ENCODE peak calls at places on chromosome 11, in seven cellular contexts. One of them, this sample, is unnamed.

GRCh38 chr11:71465054-71465453 is 12.1 kb downstream of the NADSYN1 start:
- DNase-seq in HuH-7: no peak
- DNase-seq in A549: no peak
- DNase-seq in AG04449: no peak
- DNase-seq in SK-MEL-5: no peak
- DNase-seq in astrocyte: no peak
- DNase-seq in HAP-1: no peak
- DNase-seq in this sample: no peak

GRCh38 chr11:96748639-96749370 is 359.0 kb downstream of the JRKL start:
- DNase-seq in astrocyte: peak; percentile 40
- DNase-seq in AG04449: peak; percentile 9
- DNase-seq in HAP-1: no peak
- DNase-seq in SK-MEL-5: no peak
- DNase-seq in A549: no peak
- DNase-seq in HuH-7: no peak
- DNase-seq in this sample: no peak

GRCh38 chr11:114079406-114080072 is 20.0 kb downstream of the ZBTB16 start:
- DNase-seq in SK-MEL-5: no peak
- DNase-seq in astrocyte: no peak
- DNase-seq in AG04449: no peak
- DNase-seq in A549: no peak
- DNase-seq in HAP-1: no peak
- DNase-seq in HuH-7: no peak
- DNase-seq in this sample: no peak

GRCh38 chr11:76543006-76543703 is 98.3 kb downstream of the EMSY start:
- DNase-seq in AG04449: no peak
- DNase-seq in HuH-7: no peak
- DNase-seq in HAP-1: no peak
- DNase-seq in SK-MEL-5: no peak
- DNase-seq in astrocyte: no peak
- DNase-seq in A549: no peak
- DNase-seq in this sample: no peak

GRCh38 chr11:63769044-63769718 is 606 bp upstream of the ZFTA start:
- DNase-seq in HAP-1: no peak
- DNase-seq in HuH-7: no peak
- DNase-seq in AG04449: no peak
- DNase-seq in SK-MEL-5: peak; percentile 14
- DNase-seq in astrocyte: no peak
- DNase-seq in A549: no peak
- DNase-seq in this sample: peak; percentile 52

GRCh38 chr11:60902625-60903024 is 3.8 kb downstream of the PRPF19 start:
- DNase-seq in HAP-1: no peak
- DNase-seq in HuH-7: no peak
- DNase-seq in A549: no peak
- DNase-seq in AG04449: no peak
- DNase-seq in SK-MEL-5: no peak
- DNase-seq in astrocyte: no peak
- DNase-seq in this sample: no peak

GRCh38 chr11:66470015-66470414 is 3.3 kb downstream of the PELI3 start:
- DNase-seq in SK-MEL-5: no peak
- DNase-seq in AG04449: no peak
- DNase-seq in astrocyte: no peak
- DNase-seq in HAP-1: no peak
- DNase-seq in HuH-7: no peak
- DNase-seq in A549: no peak
- DNase-seq in this sample: no peak

GRCh38 chr11:9090488-9091043 is 833 bp downstream of the SCUBE2 start:
- DNase-seq in SK-MEL-5: no peak
- DNase-seq in HuH-7: no peak
- DNase-seq in A549: no peak
- DNase-seq in HAP-1: no peak
- DNase-seq in astrocyte: no peak
- DNase-seq in AG04449: no peak
- DNase-seq in this sample: no peak

GRCh38 chr11:74462009-74462408 is 5.3 kb downstream of the KCNE3 start:
- DNase-seq in astrocyte: no peak
- DNase-seq in AG04449: no peak
- DNase-seq in A549: no peak
- DNase-seq in HuH-7: peak; percentile 87
- DNase-seq in HAP-1: no peak
- DNase-seq in SK-MEL-5: no peak
- DNase-seq in this sample: no peak

GRCh38 chr11:119034813-119035212 is 4.1 kb upstream of the SLC37A4 start:
- DNase-seq in A549: no peak
- DNase-seq in HuH-7: no peak
- DNase-seq in HAP-1: no peak
- DNase-seq in AG04449: no peak
- DNase-seq in astrocyte: no peak
- DNase-seq in SK-MEL-5: no peak
- DNase-seq in this sample: no peak

GRCh38 chr11:122837528-122838346 is 563 bp upstream of the CRTAM start:
- DNase-seq in HAP-1: no peak
- DNase-seq in A549: no peak
- DNase-seq in HuH-7: no peak
- DNase-seq in AG04449: no peak
- DNase-seq in SK-MEL-5: no peak
- DNase-seq in astrocyte: no peak
- DNase-seq in this sample: no peak

GRCh38 chr11:112524808-112525207 is 264.1 kb upstream of the PLET1 start:
- DNase-seq in AG04449: no peak
- DNase-seq in A549: no peak
- DNase-seq in HuH-7: no peak
- DNase-seq in SK-MEL-5: no peak
- DNase-seq in HAP-1: no peak
- DNase-seq in astrocyte: no peak
- DNase-seq in this sample: no peak

GRCh38 chr11:11841121-11841604 is 609 bp upstream of the USP47 start:
- DNase-seq in SK-MEL-5: peak; percentile 49
- DNase-seq in AG04449: no peak
- DNase-seq in HAP-1: no peak
- DNase-seq in HuH-7: peak; percentile 47
- DNase-seq in astrocyte: peak; percentile 20
- DNase-seq in A549: peak; percentile 55
- DNase-seq in this sample: peak; percentile 38

GRCh38 chr11:12845739-12846358 is 163.3 kb upstream of the RASSF10 start:
- DNase-seq in HAP-1: peak; percentile 84
- DNase-seq in A549: no peak
- DNase-seq in astrocyte: no peak
- DNase-seq in AG04449: no peak
- DNase-seq in HuH-7: peak; percentile 49
- DNase-seq in SK-MEL-5: peak; percentile 76
- DNase-seq in this sample: peak; percentile 34

GRCh38 chr11:94139421-94139820 is 10.8 kb downstream of the PANX1 start:
- DNase-seq in astrocyte: no peak
- DNase-seq in SK-MEL-5: no peak
- DNase-seq in HuH-7: no peak
- DNase-seq in AG04449: no peak
- DNase-seq in HAP-1: no peak
- DNase-seq in A549: no peak
- DNase-seq in this sample: no peak

GRCh38 chr11:34249439-34250073 is 108.3 kb downstream of the ABTB2 start:
- DNase-seq in HAP-1: no peak
- DNase-seq in astrocyte: no peak
- DNase-seq in SK-MEL-5: no peak
- DNase-seq in AG04449: no peak
- DNase-seq in HuH-7: no peak
- DNase-seq in A549: no peak
- DNase-seq in this sample: no peak

GRCh38 chr11:86608251-86608799 is 64.1 kb downstream of the ME3 start:
- DNase-seq in astrocyte: peak; percentile 52
- DNase-seq in A549: peak; percentile 47
- DNase-seq in AG04449: no peak
- DNase-seq in SK-MEL-5: peak; percentile 74
- DNase-seq in HuH-7: peak; percentile 25
- DNase-seq in HAP-1: peak; percentile 64
- DNase-seq in this sample: peak; percentile 66

GRCh38 chr11:10107522-10107921 is 186.5 kb downstream of the SBF2 start:
- DNase-seq in HuH-7: no peak
- DNase-seq in astrocyte: no peak
- DNase-seq in AG04449: no peak
- DNase-seq in HAP-1: no peak
- DNase-seq in A549: no peak
- DNase-seq in SK-MEL-5: no peak
- DNase-seq in this sample: no peak

GRCh38 chr11:69718147-69718546 is 14.3 kb upstream of the FGF19 start:
- DNase-seq in astrocyte: no peak
- DNase-seq in HuH-7: peak; percentile 98
- DNase-seq in AG04449: no peak
- DNase-seq in SK-MEL-5: peak; percentile 74
- DNase-seq in HAP-1: peak; percentile 72
- DNase-seq in A549: peak; percentile 60
- DNase-seq in this sample: peak; percentile 87

GRCh38 chr11:36019722-36020121 is 75.9 kb downstream of the LDLRAD3 start:
- DNase-seq in AG04449: no peak
- DNase-seq in A549: no peak
- DNase-seq in astrocyte: no peak
- DNase-seq in SK-MEL-5: peak; percentile 38
- DNase-seq in HAP-1: no peak
- DNase-seq in HuH-7: no peak
- DNase-seq in this sample: no peak

GRCh38 chr11:126485021-126485781 is 129.7 kb downstream of the ST3GAL4 start:
- DNase-seq in HuH-7: no peak
- DNase-seq in astrocyte: peak; percentile 13
- DNase-seq in HAP-1: no peak
- DNase-seq in A549: no peak
- DNase-seq in AG04449: peak; percentile 47
- DNase-seq in SK-MEL-5: peak; percentile 14
- DNase-seq in this sample: no peak

GRCh38 chr11:73152086-73152853 is 10.2 kb upstream of the FCHSD2 start:
- DNase-seq in astrocyte: no peak
- DNase-seq in HAP-1: no peak
- DNase-seq in HuH-7: no peak
- DNase-seq in AG04449: no peak
- DNase-seq in A549: no peak
- DNase-seq in SK-MEL-5: no peak
- DNase-seq in this sample: no peak

GRCh38 chr11:47967577-47968230 is 12.7 kb upstream of the PTPRJ start:
- DNase-seq in SK-MEL-5: no peak
- DNase-seq in AG04449: peak; percentile 41
- DNase-seq in A549: no peak
- DNase-seq in HuH-7: no peak
- DNase-seq in astrocyte: peak; percentile 46
- DNase-seq in HAP-1: no peak
- DNase-seq in this sample: no peak

GRCh38 chr11:30868495-30869130 is 282.5 kb upstream of the MPPED2 start:
- DNase-seq in AG04449: no peak
- DNase-seq in HuH-7: no peak
- DNase-seq in A549: no peak
- DNase-seq in SK-MEL-5: no peak
- DNase-seq in astrocyte: no peak
- DNase-seq in HAP-1: no peak
- DNase-seq in this sample: no peak

GRCh38 chr11:9461068-9461759 is 402 bp downstream of the ZNF143 start:
- DNase-seq in SK-MEL-5: peak; percentile 90
- DNase-seq in A549: peak; percentile 82
- DNase-seq in astrocyte: peak; percentile 77
- DNase-seq in HAP-1: peak; percentile 87
- DNase-seq in AG04449: peak; percentile 50
- DNase-seq in HuH-7: peak; percentile 70
- DNase-seq in this sample: peak; percentile 65

GRCh38 chr11:86291466-86292262 is 10.4 kb upstream of the HIKESHI start:
- DNase-seq in astrocyte: peak; percentile 34
- DNase-seq in SK-MEL-5: peak; percentile 63
- DNase-seq in HAP-1: no peak
- DNase-seq in A549: peak; percentile 49
- DNase-seq in AG04449: no peak
- DNase-seq in HuH-7: peak; percentile 21
- DNase-seq in this sample: peak; percentile 53

GRCh38 chr11:74701351-74701750 is 29.9 kb downstream of the CHRDL2 start:
- DNase-seq in SK-MEL-5: peak; percentile 84
- DNase-seq in AG04449: no peak
- DNase-seq in astrocyte: no peak
- DNase-seq in HuH-7: no peak
- DNase-seq in HAP-1: no peak
- DNase-seq in A549: no peak
- DNase-seq in this sample: peak; percentile 42

GRCh38 chr11:955154-956049 is 29.7 kb downstream of the AP2A2 start:
- DNase-seq in astrocyte: no peak
- DNase-seq in AG04449: no peak
- DNase-seq in A549: no peak
- DNase-seq in HuH-7: no peak
- DNase-seq in SK-MEL-5: no peak
- DNase-seq in HAP-1: no peak
- DNase-seq in this sample: no peak

GRCh38 chr11:5103066-5103465 is 33.7 kb downstream of the OR52E1 start:
- DNase-seq in astrocyte: no peak
- DNase-seq in AG04449: no peak
- DNase-seq in SK-MEL-5: no peak
- DNase-seq in HAP-1: no peak
- DNase-seq in HuH-7: no peak
- DNase-seq in A549: no peak
- DNase-seq in this sample: no peak

GRCh38 chr11:112344040-112344413 is 83.4 kb upstream of the PLET1 start:
- DNase-seq in A549: no peak
- DNase-seq in astrocyte: no peak
- DNase-seq in AG04449: no peak
- DNase-seq in SK-MEL-5: no peak
- DNase-seq in HAP-1: no peak
- DNase-seq in HuH-7: no peak
- DNase-seq in this sample: no peak

GRCh38 chr11:116969694-116970093 is 128.5 kb downstream of the SIK3 start:
- DNase-seq in AG04449: no peak
- DNase-seq in A549: no peak
- DNase-seq in SK-MEL-5: no peak
- DNase-seq in HAP-1: no peak
- DNase-seq in astrocyte: no peak
- DNase-seq in HuH-7: no peak
- DNase-seq in this sample: no peak

GRCh38 chr11:58616594-58616993 is 5.9 kb upstream of the CNTF start:
- DNase-seq in AG04449: peak; percentile 33
- DNase-seq in astrocyte: peak; percentile 93
- DNase-seq in HuH-7: no peak
- DNase-seq in HAP-1: no peak
- DNase-seq in A549: no peak
- DNase-seq in SK-MEL-5: no peak
- DNase-seq in this sample: no peak

GRCh38 chr11:102950622-102951081 is 4.9 kb downstream of the MMP13 start:
- DNase-seq in astrocyte: no peak
- DNase-seq in A549: no peak
- DNase-seq in HuH-7: no peak
- DNase-seq in AG04449: no peak
- DNase-seq in SK-MEL-5: no peak
- DNase-seq in HAP-1: no peak
- DNase-seq in this sample: no peak